ENCODE peak calls at places on chromosomes 13 and 19, in eight cellular contexts. I is neural progenitor cell, E is GM23338, U is hepatocyte, F is SK-N-SH, P is HCT116, B is MM.1S, R is OCI-LY7. J is an unnamed sample.

GRCh38 chr13:98144501-98145350 is 1.8 kb downstream of the FARP1 start:
- DNase-seq in I (peak), E (peak), U (peak), F (peak), P (peak), B (no peak), R (no peak), J (peak)

GRCh38 chr13:102680842-102681725 is 13.8 kb downstream of the METTL21C start:
- DNase-seq in I (no peak), E (no peak), U (no peak), F (no peak), P (no peak), B (no peak), R (peak), J (no peak)

GRCh38 chr19:3618144-3618810 is 8.3 kb downstream of the CACTIN start:
- DNase-seq in I (peak), E (peak), U (peak), F (peak), P (no peak), B (peak), R (peak), J (peak)

GRCh38 chr19:44635581-44636438 is 7.9 kb upstream of the PVR start:
- DNase-seq in I (no peak), E (no peak), U (no peak), F (no peak), P (no peak), B (no peak), R (no peak), J (peak)

GRCh38 chr13:62551588-62551987 is 1135.9 kb upstream of the PCDH20 start:
- DNase-seq in I (no peak), E (no peak), U (no peak), F (no peak), P (no peak), B (no peak), R (no peak), J (no peak)

GRCh38 chr13:79440958-79441553 is 35.0 kb upstream of the RBM26 start:
- DNase-seq in I (no peak), E (no peak), U (no peak), F (no peak), P (no peak), B (no peak), R (no peak), J (no peak)

GRCh38 chr19:18312021-18312534 is 10.8 kb downstream of the LSM4 start:
- DNase-seq in I (no peak), E (no peak), U (peak), F (no peak), P (no peak), B (no peak), R (no peak), J (no peak)

GRCh38 chr13:33797622-33798021 is 20.3 kb upstream of the RFC3 start:
- DNase-seq in I (no peak), E (no peak), U (no peak), F (no peak), P (no peak), B (peak), R (no peak), J (peak)

GRCh38 chr13:30148171-30148754 is 159.1 kb downstream of the KATNAL1 start:
- DNase-seq in I (no peak), E (no peak), U (no peak), F (no peak), P (no peak), B (peak), R (peak), J (no peak)

GRCh38 chr13:54733639-54734038 is 1705.0 kb downstream of the OLFM4 start:
- DNase-seq in I (peak), E (peak), U (peak), F (no peak), P (no peak), B (no peak), R (no peak), J (no peak)
- TF ChIP-seq CTCF in I (peak), E (peak), U (peak), F (no peak), P (no peak), B (no peak), R (no peak), J (no peak)

GRCh38 chr13:58955546-58956385 is 1208.0 kb downstream of the DIAPH3 start:
- DNase-seq in I (no peak), E (no peak), U (no peak), F (no peak), P (no peak), B (no peak), R (no peak), J (no peak)

GRCh38 chr13:58949646-58950045 is 1214.1 kb downstream of the DIAPH3 start:
- DNase-seq in I (peak), E (peak), U (no peak), F (no peak), P (no peak), B (no peak), R (peak), J (no peak)

GRCh38 chr13:58950911-58951310 is 1212.8 kb downstream of the DIAPH3 start:
- DNase-seq in I (no peak), E (no peak), U (no peak), F (no peak), P (no peak), B (no peak), R (peak), J (no peak)

GRCh38 chr13:58953638-58954037 is 1210.1 kb downstream of the DIAPH3 start:
- DNase-seq in I (no peak), E (no peak), U (no peak), F (no peak), P (no peak), B (peak), R (peak), J (no peak)
- TF ChIP-seq EZH2phosphoT487 in I (no peak), E (no peak), U (no peak), F (no peak), P (no peak), B (no peak), R (no peak), J (no peak)

DNA sequence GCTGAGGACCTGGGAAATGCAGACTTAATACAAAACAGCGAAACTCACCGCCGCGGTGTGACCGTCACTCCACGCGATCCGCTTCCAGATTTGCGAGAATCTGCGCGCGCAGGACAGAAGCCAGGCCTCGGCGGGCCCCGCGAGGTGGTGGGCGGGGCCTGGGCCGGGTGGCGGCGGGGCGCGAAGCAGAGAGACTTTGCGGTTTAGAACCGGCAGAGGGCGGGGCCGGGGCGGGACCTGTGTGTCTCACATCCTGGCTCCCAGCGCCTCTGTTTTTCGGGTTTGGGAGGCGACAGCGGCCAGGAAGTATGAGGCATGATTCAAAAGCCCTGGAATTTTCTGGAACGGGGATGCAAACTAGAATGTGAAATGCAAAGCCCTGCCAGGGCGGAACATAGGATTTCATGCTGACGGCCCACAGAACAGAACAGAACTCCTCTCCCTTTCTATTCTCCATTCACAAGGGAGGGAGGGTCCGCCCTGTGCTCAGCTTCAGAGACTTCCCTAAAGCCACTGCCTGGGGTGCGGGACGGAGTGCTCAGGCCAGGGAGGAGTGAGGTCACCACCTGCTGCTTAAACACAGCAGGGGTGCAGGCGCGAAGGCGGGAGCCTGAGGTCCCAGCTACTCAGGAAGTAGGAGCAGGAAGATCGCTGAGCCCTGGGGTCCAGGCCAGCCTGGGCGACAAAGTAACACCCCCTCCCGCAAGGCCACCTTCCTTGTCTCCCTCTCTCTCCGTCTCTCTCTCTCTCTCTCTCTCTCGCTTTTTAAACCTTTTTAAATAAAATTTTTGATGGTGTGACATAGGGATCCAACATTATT is 44.2 kb downstream of the ZNF611 start:
- DNase-seq in I (peak), E (peak), U (peak), F (peak), P (peak), B (peak), R (peak), J (peak)
- TF ChIP-seq CTCF in I (peak), E (peak), U (peak), F (peak), P (no peak), B (no peak), R (peak), J (no peak)

DNA sequence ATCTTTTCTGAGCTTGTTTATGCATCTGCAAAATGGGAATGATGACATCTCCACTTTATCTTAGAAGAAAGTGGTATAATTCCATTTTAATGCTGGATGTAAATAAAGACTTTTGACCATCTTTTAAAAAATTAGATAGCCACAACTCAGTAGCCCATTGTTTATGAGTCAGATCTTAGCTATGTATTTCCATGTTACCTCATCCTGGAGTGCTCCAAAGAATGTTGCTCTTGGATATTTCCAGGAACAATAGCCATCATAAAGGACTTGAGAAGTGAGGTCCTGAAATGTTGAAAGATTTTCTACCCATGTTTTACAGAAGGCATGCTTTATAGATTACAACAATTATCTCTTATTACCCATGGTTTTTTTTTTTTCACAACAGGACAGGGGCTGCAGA is 229.3 kb upstream of the EDNRB start:
- DNase-seq in I (no peak), E (no peak), U (no peak), F (no peak), P (no peak), B (no peak), R (no peak), J (peak)
- TF ChIP-seq EZH2phosphoT487 in I (no peak), E (no peak), U (no peak), F (no peak), P (no peak), B (no peak), R (no peak), J (no peak)

DNA sequence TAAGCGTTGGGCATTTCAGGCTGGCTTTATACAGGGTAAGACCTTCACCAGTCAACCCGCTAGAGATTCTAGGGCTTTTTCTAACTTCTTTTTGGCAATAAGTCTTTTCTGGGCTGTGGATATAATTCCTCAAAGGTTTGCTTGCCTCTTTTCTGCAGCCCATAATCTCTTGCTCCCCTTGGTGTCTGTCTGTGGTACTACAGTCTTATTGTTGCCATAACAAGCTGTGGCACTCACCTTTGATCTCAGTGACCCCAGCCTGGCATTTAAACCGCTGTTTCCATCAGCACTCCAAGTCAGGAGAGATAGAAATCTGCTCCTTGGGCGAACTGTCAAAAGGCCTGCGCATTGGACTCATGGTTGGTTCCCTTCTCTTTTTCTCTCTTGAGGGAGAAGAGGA is 14.5 kb upstream of the MPHOSPH8 start:
- DNase-seq in I (peak), E (peak), U (peak), F (peak), P (peak), B (peak), R (peak), J (peak)
- TF ChIP-seq CTCF in I (peak), E (peak), U (peak), F (peak), P (peak), B (peak), R (peak), J (peak)

GRCh38 chr19:35901854-35902661 is at the start of gene HCST:
- DNase-seq in I (no peak), E (no peak), U (no peak), F (no peak), P (no peak), B (no peak), R (peak), J (peak)
- TF ChIP-seq EZH2phosphoT487 in I (no peak), E (no peak), U (no peak), F (no peak), P (no peak), B (no peak), R (no peak), J (no peak)